ENCODE peak calls at places on chromosomes 7 and 10, in ten cellular contexts. X, Y, O, Q, J, V, A, L, F and Z are unnamed samples.
A peak's percentile ranks its signal among the peaks of the same experiment; 100 is the strongest.

GRCh38 chr7:140585333-140585732 is 55.3 kb downstream of the DENND2A start:
- DNase-seq in Y (no peak), Q (no peak), A (no peak), X (no peak), F (no peak), V (no peak), O (no peak), J (no peak), L (no peak), Z (no peak)

GRCh38 chr10:86970152-86970886 is 2.0 kb downstream of the ADIRF start:
- DNase-seq in J (peak; percentile 80), L (no peak), A (peak; percentile 12), O (peak; percentile 29), F (peak; percentile 80), Q (peak; percentile 73), X (no peak), Y (no peak), V (no peak), Z (no peak)

GRCh38 chr7:94375713-94376112 is 19.0 kb upstream of the COL1A2 start:
- DNase-seq in L (peak; percentile 99), A (no peak), Y (no peak), X (no peak), V (no peak), F (no peak), Q (no peak), O (peak; percentile 75), J (no peak), Z (no peak)

GRCh38 chr10:130358981-130359650 is 222.9 kb downstream of the GLRX3 start:
- DNase-seq in A (no peak), Y (no peak), X (no peak), F (no peak), J (no peak), V (no peak), Q (no peak), L (no peak), O (no peak), Z (no peak)

GRCh38 chr10:49552277-49552676 is 13.4 kb upstream of the ERCC6 start:
- DNase-seq in F (peak; percentile 33), Y (no peak), X (no peak), Q (no peak), A (no peak), O (peak; percentile 25), V (no peak), L (peak; percentile 93), J (no peak), Z (no peak)

GRCh38 chr10:75234683-75235374 is 928 bp downstream of the COMTD1 start:
- DNase-seq in V (peak; percentile 4), X (peak; percentile 26), L (no peak), J (peak; percentile 38), Y (peak; percentile 35), A (no peak), O (peak; percentile 73), Q (peak; percentile 82), F (peak; percentile 69), Z (no peak)

GRCh38 chr7:25360471-25360870 is 132.2 kb upstream of the NPVF start:
- DNase-seq in A (no peak), V (no peak), J (no peak), F (no peak), Q (peak; percentile 64), L (no peak), X (no peak), Y (peak; percentile 82), O (peak; percentile 27), Z (peak; percentile 52)

GRCh38 chr10:18527692-18528091 is 123.7 kb downstream of the NSUN6 start:
- DNase-seq in A (no peak), O (no peak), F (no peak), Q (no peak), V (no peak), L (no peak), J (no peak), Y (no peak), X (no peak), Z (no peak)

GRCh38 chr10:49115796-49116508 is 630 bp upstream of the VSTM4 start:
- DNase-seq in Q (no peak), V (no peak), L (no peak), F (no peak), X (no peak), Y (no peak), J (no peak), A (no peak), O (no peak), Z (no peak)

GRCh38 chr7:102273749-102274712 is 12.6 kb upstream of the SH2B2 start:
- DNase-seq in Y (no peak), F (peak; percentile 94), O (peak; percentile 79), X (no peak), Q (no peak), L (peak; percentile 47), V (no peak), A (no peak), J (no peak), Z (no peak)

GRCh38 chr7:13049946-13050345 is 362.5 kb downstream of the ARL4A start:
- DNase-seq in Q (no peak), J (peak; percentile 22), F (no peak), X (no peak), O (no peak), A (no peak), L (no peak), V (no peak), Y (no peak), Z (no peak)

GRCh38 chr10:21238044-21238443 is 287.4 kb downstream of the SKIDA1 start:
- DNase-seq in V (no peak), J (no peak), Q (no peak), F (no peak), O (no peak), L (no peak), A (no peak), Y (no peak), X (no peak), Z (no peak)

GRCh38 chr7:141242568-141242967 is 168.7 kb downstream of the TMEM178B start:
- DNase-seq in Q (no peak), X (no peak), A (no peak), Y (no peak), V (no peak), O (no peak), J (no peak), F (no peak), L (no peak), Z (no peak)

GRCh38 chr10:13767721-13768178 is 181.0 kb downstream of the PRPF18 start:
- DNase-seq in F (peak; percentile 52), V (no peak), O (no peak), Q (no peak), A (no peak), Y (no peak), L (no peak), X (no peak), J (no peak), Z (no peak)

GRCh38 chr7:100469227-100470044 is 5.4 kb upstream of the SPACDR start:
- DNase-seq in X (peak; percentile 91), V (peak; percentile 84), F (peak; percentile 36), Q (peak; percentile 93), Y (peak; percentile 76), J (peak; percentile 84), L (peak; percentile 79), A (peak; percentile 91), O (peak; percentile 90), Z (peak; percentile 73)

GRCh38 chr10:127456122-127456521 is 93.0 kb upstream of the NPS start:
- DNase-seq in Y (no peak), J (no peak), F (no peak), O (no peak), V (no peak), X (no peak), L (no peak), A (no peak), Q (no peak), Z (no peak)

GRCh38 chr7:46173526-46174191 is 252.6 kb upstream of the IGFBP3 start:
- DNase-seq in Q (no peak), Y (no peak), A (no peak), F (peak; percentile 62), O (no peak), V (no peak), X (no peak), J (no peak), L (peak; percentile 70), Z (no peak)

GRCh38 chr7:143889068-143889467 is 12.9 kb downstream of the TCAF1 start:
- DNase-seq in Q (no peak), V (no peak), F (no peak), J (no peak), Y (no peak), O (no peak), L (no peak), A (no peak), X (no peak), Z (no peak)

GRCh38 chr10:23918090-23918704 is 290.7 kb upstream of the KIAA1217 start:
- DNase-seq in O (no peak), L (no peak), J (peak; percentile 83), F (no peak), Q (no peak), A (no peak), Y (no peak), X (no peak), V (no peak), Z (no peak)

GRCh38 chr7:98171449-98171848 is 39.8 kb upstream of the BHLHA15 start:
- DNase-seq in X (no peak), Y (no peak), F (no peak), J (no peak), O (no peak), A (no peak), Q (no peak), V (no peak), L (no peak), Z (no peak)

GRCh38 chr10:10826125-10826524 is 191.5 kb upstream of the CELF2 start:
- DNase-seq in O (no peak), Y (no peak), A (no peak), F (peak; percentile 3), J (no peak), X (no peak), L (peak; percentile 87), V (no peak), Q (no peak), Z (no peak)

GRCh38 chr7:115183431-115184057 is 261.6 kb downstream of the MDFIC start:
- DNase-seq in O (no peak), X (no peak), J (no peak), V (no peak), F (peak; percentile 41), L (no peak), Q (no peak), A (no peak), Y (no peak), Z (no peak)

GRCh38 chr7:100974021-100974420 is 4.7 kb downstream of the MUC12 start:
- DNase-seq in A (no peak), Q (no peak), O (no peak), J (no peak), F (peak; percentile 48), L (no peak), X (no peak), Y (no peak), V (no peak), Z (no peak)

GRCh38 chr7:93249749-93250148 is 17.6 kb downstream of the VPS50 start:
- DNase-seq in F (no peak), J (no peak), Y (no peak), V (no peak), L (peak; percentile 71), A (no peak), X (no peak), Q (no peak), O (peak; percentile 57), Z (no peak)

GRCh38 chr7:64098-64521 is 128.3 kb upstream of the FAM20C start:
- DNase-seq in F (no peak), L (peak; percentile 82), O (peak; percentile 81), Y (peak; percentile 81), V (no peak), J (peak; percentile 61), A (peak; percentile 43), X (no peak), Q (peak; percentile 70), Z (peak; percentile 37)

GRCh38 chr10:132197271-132198067 is 10.7 kb downstream of the DPYSL4 start:
- DNase-seq in V (no peak), F (no peak), A (no peak), X (no peak), Q (no peak), J (no peak), Y (no peak), O (no peak), L (no peak), Z (no peak)